ENCODE peak calls at places on chromosomes 6 and 20, in ten cellular contexts. C is body of pancreas; B is endothelial cell; Y is A673; U is thyroid gland; S is AG09319; K is activated B cell treated with CpG ODN at 0.5 μM for 24 hours; V is cardiac muscle cell; Z is CD8-positive, alpha-beta T cell; P is transverse colon. F is an unnamed sample.

GRCh38 chr6:125867483-125867935 is 76.7 kb downstream of the NCOA7 start:
- DNase-seq in C (no peak), B (no peak), Y (peak), U (no peak), S (peak), K (no peak), V (peak), Z (no peak), P (peak), F (peak)

GRCh38 chr6:73088138-73088813 is 137.0 kb downstream of the KHDC1L start:
- DNase-seq in C (no peak), B (no peak), Y (no peak), U (no peak), S (no peak), K (no peak), V (no peak), Z (no peak), P (no peak), F (no peak)

GRCh38 chr6:11761744-11762620 is 16.6 kb downstream of the ADTRP start:
- DNase-seq in C (no peak), B (no peak), Y (no peak), U (no peak), S (no peak), K (no peak), V (no peak), Z (no peak), P (peak), F (peak)

GRCh38 chr6:113018351-113019151 is 671.4 kb downstream of the RFPL4B start:
- DNase-seq in C (peak), B (no peak), Y (no peak), U (peak), S (peak), K (no peak), V (peak), Z (no peak), P (peak), F (no peak)

GRCh38 chr6:122400121-122400450 is 634 bp downstream of the HSF2 start:
- DNase-seq in C (no peak), B (no peak), Y (peak), U (no peak), S (no peak), K (no peak), V (no peak), Z (no peak), P (no peak), F (no peak)

GRCh38 chr6:7051780-7052440 is 55.9 kb upstream of the RREB1 start:
- DNase-seq in C (peak), B (peak), Y (peak), U (peak), S (no peak), K (peak), V (peak), Z (peak), P (peak), F (peak)

GRCh38 chr20:60525397-60525796 is 567.2 kb downstream of the CDH26 start:
- DNase-seq in C (no peak), B (no peak), Y (no peak), U (no peak), S (no peak), K (no peak), V (no peak), Z (no peak), P (no peak), F (no peak)

GRCh38 chr20:18506744-18507143 is 996 bp upstream of the SEC23B start:
- DNase-seq in C (no peak), B (no peak), Y (no peak), U (no peak), S (no peak), K (no peak), V (no peak), Z (no peak), P (peak), F (no peak)

GRCh38 chr6:106099235-106099537 is 13.1 kb downstream of the PRDM1 start:
- DNase-seq in C (no peak), B (no peak), Y (no peak), U (peak), S (no peak), K (no peak), V (peak), Z (no peak), P (peak), F (no peak)

GRCh38 chr6:26659042-26659359 is 545 bp downstream of the ZNF322 start:
- DNase-seq in C (no peak), B (no peak), Y (no peak), U (no peak), S (no peak), K (no peak), V (no peak), Z (no peak), P (no peak), F (no peak)

GRCh38 chr6:33610779-33611421 is 10.2 kb upstream of the ITPR3 start:
- DNase-seq in C (no peak), B (no peak), Y (no peak), U (peak), S (no peak), K (no peak), V (peak), Z (no peak), P (peak), F (peak)

DNA sequence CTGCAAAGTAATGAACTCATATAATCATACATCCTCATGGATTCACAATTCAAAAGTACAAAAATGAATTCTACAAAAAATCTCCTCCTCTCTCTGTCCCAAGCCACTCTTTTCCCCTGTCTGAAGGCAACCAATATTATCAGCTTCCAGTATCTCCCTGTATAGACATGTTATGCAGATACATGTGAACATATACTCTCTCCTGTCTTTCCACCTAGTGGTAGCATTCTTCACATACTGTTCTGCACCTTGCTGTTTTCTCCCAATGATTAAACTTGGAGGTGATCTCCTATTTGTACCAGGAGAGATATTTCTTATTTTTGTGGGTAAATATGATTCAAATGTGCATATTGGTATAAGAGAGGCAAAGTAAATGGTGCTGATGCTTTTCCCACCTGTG is 416.4 kb downstream of the EPM2A start:
- DNase-seq in C (no peak), B (no peak), Y (no peak), U (no peak), S (no peak), K (no peak), V (no peak), Z (no peak), P (no peak), F (no peak)
- TF ChIP-seq CTCF in C (no peak), B (no peak), Y (peak), U (no peak), S (no peak), K (no peak), V (no peak), Z (no peak), P (no peak), F (no peak)

GRCh38 chr20:33663161-33664084 is 1.3 kb downstream of the C20orf144 start:
- DNase-seq in C (peak), B (peak), Y (peak), U (peak), S (no peak), K (peak), V (peak), Z (peak), P (peak), F (peak)
- TF ChIP-seq CTCF in C (no peak), B (no peak), Y (no peak), U (no peak), S (no peak), K (no peak), V (no peak), Z (no peak), P (no peak), F (no peak)

GRCh38 chr6:4790158-4790899 is 14.1 kb downstream of the CDYL start:
- DNase-seq in C (no peak), B (no peak), Y (no peak), U (no peak), S (no peak), K (no peak), V (no peak), Z (no peak), P (no peak), F (no peak)
- TF ChIP-seq CTCF in C (no peak), B (peak), Y (peak), U (no peak), S (no peak), K (no peak), V (no peak), Z (no peak), P (peak), F (no peak)

DNA sequence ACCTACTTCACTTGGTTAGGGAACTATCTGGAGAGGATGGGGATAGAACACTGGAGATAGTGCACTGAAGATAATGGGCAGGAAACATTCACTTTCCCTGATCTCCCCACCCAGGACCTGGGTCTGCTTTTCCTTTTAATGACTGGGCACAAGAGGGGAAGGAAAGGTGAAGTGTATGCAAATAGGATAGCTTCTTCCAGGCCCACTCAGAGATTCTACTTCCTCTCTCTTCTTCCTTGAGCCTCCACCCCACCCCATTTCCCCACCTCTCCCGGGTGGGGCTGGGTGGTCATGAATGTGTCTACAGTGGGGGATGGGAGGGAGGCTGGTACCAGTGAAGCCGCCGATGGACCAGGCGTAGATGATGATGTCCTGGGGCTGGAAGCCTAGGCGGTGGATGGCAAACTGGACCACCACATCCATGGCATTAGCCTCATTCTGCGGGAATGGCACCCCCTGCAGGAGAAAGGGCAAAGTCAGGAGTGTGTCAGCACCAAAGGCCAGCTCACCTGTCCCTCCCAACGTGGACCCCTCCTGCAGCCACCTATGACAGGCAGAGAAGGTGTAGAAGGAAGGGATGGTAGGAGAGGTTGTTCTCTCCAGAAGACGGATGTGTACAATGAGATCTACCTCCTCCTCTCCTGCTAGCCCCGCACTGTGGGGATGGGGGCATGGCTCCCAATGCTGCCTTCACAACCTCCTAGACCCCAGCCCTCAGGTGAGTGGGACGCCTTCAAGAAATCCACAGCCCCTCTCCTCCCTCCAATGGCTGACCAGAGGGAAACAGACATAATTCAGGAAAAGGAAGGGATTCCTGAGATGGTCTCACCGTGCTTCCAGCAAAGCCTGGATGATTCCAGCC is 8.6 kb upstream of the LY6G5C start:
- DNase-seq in C (no peak), B (peak), Y (no peak), U (no peak), S (no peak), K (no peak), V (no peak), Z (no peak), P (no peak), F (peak)
- TF ChIP-seq CTCF in C (no peak), B (no peak), Y (peak), U (no peak), S (peak), K (no peak), V (peak), Z (peak), P (peak), F (peak)

F was measured in Calu3.